ENCODE peak calls at places on chromosomes 2 and 18, in eight cellular contexts. One of them, this sample, is unnamed.
A peak's percentile ranks its signal among the peaks of the same experiment; 100 is the strongest.

GRCh38 chr2:127932199-127932877 is 46.6 kb upstream of the AMMECR1L start:
- DNase-seq in Calu3: peak; percentile 9
- DNase-seq in anterior cingulate cortex: no peak
- DNase-seq in stimulated activated naive B cell treated with anti-CD40 and anti-IgM and Interleukin-4, amounts not matched to agents 10 μg/mL and 1 μg/mL and 100 μg/mL, for 72 hours: no peak
- DNase-seq in CD8-positive, alpha-beta memory T cell: no peak
- DNase-seq in substantia nigra: no peak
- DNase-seq in T follicular helper cell: no peak
- DNase-seq in H4: peak; percentile 79
- DNase-seq in this sample: no peak

GRCh38 chr2:241232736-241233575 is 44.5 kb downstream of the ANO7 start:
- DNase-seq in T follicular helper cell: no peak
- DNase-seq in H4: no peak
- DNase-seq in anterior cingulate cortex: no peak
- DNase-seq in Calu3: no peak
- DNase-seq in CD8-positive, alpha-beta memory T cell: peak; percentile 26
- DNase-seq in substantia nigra: no peak
- DNase-seq in stimulated activated naive B cell treated with anti-CD40 and anti-IgM and Interleukin-4, amounts not matched to agents 10 μg/mL and 1 μg/mL and 100 μg/mL, for 72 hours: no peak
- DNase-seq in this sample: no peak

GRCh38 chr2:108413731-108414130 is 35.3 kb upstream of the GCC2 start:
- DNase-seq in Calu3: no peak
- DNase-seq in substantia nigra: no peak
- DNase-seq in stimulated activated naive B cell treated with anti-CD40 and anti-IgM and Interleukin-4, amounts not matched to agents 10 μg/mL and 1 μg/mL and 100 μg/mL, for 72 hours: no peak
- DNase-seq in CD8-positive, alpha-beta memory T cell: no peak
- DNase-seq in anterior cingulate cortex: no peak
- DNase-seq in T follicular helper cell: no peak
- DNase-seq in H4: no peak
- DNase-seq in this sample: no peak

GRCh38 chr18:48534364-48534763 is 4.5 kb upstream of the CTIF start:
- DNase-seq in stimulated activated naive B cell treated with anti-CD40 and anti-IgM and Interleukin-4, amounts not matched to agents 10 μg/mL and 1 μg/mL and 100 μg/mL, for 72 hours: no peak
- DNase-seq in anterior cingulate cortex: no peak
- DNase-seq in CD8-positive, alpha-beta memory T cell: no peak
- DNase-seq in substantia nigra: no peak
- DNase-seq in H4: no peak
- DNase-seq in Calu3: no peak
- DNase-seq in T follicular helper cell: no peak
- DNase-seq in this sample: no peak

GRCh38 chr18:54775686-54776085 is 52.6 kb upstream of the RAB27B start:
- DNase-seq in substantia nigra: no peak
- DNase-seq in CD8-positive, alpha-beta memory T cell: no peak
- DNase-seq in Calu3: peak; percentile 73
- DNase-seq in anterior cingulate cortex: no peak
- DNase-seq in H4: peak; percentile 72
- DNase-seq in stimulated activated naive B cell treated with anti-CD40 and anti-IgM and Interleukin-4, amounts not matched to agents 10 μg/mL and 1 μg/mL and 100 μg/mL, for 72 hours: no peak
- DNase-seq in T follicular helper cell: no peak
- DNase-seq in this sample: peak; percentile 51

GRCh38 chr18:44835555-44836156 is 155.0 kb downstream of the SETBP1 start:
- DNase-seq in anterior cingulate cortex: peak; percentile 24
- DNase-seq in stimulated activated naive B cell treated with anti-CD40 and anti-IgM and Interleukin-4, amounts not matched to agents 10 μg/mL and 1 μg/mL and 100 μg/mL, for 72 hours: no peak
- DNase-seq in Calu3: no peak
- DNase-seq in substantia nigra: no peak
- DNase-seq in T follicular helper cell: no peak
- DNase-seq in H4: no peak
- DNase-seq in CD8-positive, alpha-beta memory T cell: no peak
- DNase-seq in this sample: peak; percentile 52

GRCh38 chr2:129865976-129866375 is 113.5 kb upstream of the RAB6C start:
- DNase-seq in T follicular helper cell: no peak
- DNase-seq in H4: no peak
- DNase-seq in substantia nigra: no peak
- DNase-seq in anterior cingulate cortex: no peak
- DNase-seq in CD8-positive, alpha-beta memory T cell: no peak
- DNase-seq in stimulated activated naive B cell treated with anti-CD40 and anti-IgM and Interleukin-4, amounts not matched to agents 10 μg/mL and 1 μg/mL and 100 μg/mL, for 72 hours: no peak
- DNase-seq in Calu3: no peak
- DNase-seq in this sample: no peak

GRCh38 chr2:55768991-55769390 is 75.3 kb upstream of the PNPT1 start:
- DNase-seq in anterior cingulate cortex: no peak
- DNase-seq in T follicular helper cell: no peak
- DNase-seq in Calu3: no peak
- DNase-seq in stimulated activated naive B cell treated with anti-CD40 and anti-IgM and Interleukin-4, amounts not matched to agents 10 μg/mL and 1 μg/mL and 100 μg/mL, for 72 hours: no peak
- DNase-seq in substantia nigra: no peak
- DNase-seq in CD8-positive, alpha-beta memory T cell: no peak
- DNase-seq in H4: no peak
- DNase-seq in this sample: no peak